ENCODE peak calls at places on chromosomes 5 and 9, in four cellular contexts. One of them, this sample, is unnamed.

GRCh38 chr5:107306597-107306996 is 364.1 kb downstream of the EFNA5 start:
- DNase-seq in T-helper 2 cell: no peak
- DNase-seq in memory B cell: no peak
- DNase-seq in HFF-Myc: no peak
- DNase-seq in this sample: no peak

GRCh38 chr5:176608937-176609723 is 826 bp downstream of the GPRIN1 start:
- DNase-seq in HFF-Myc: no peak
- DNase-seq in memory B cell: no peak
- DNase-seq in T-helper 2 cell: no peak
- DNase-seq in this sample: no peak

GRCh38 chr5:71653119-71653518 is 66.0 kb upstream of the CARTPT start:
- DNase-seq in HFF-Myc: no peak
- DNase-seq in memory B cell: no peak
- DNase-seq in T-helper 2 cell: no peak
- DNase-seq in this sample: no peak

GRCh38 chr5:151319334-151319733 is 15.8 kb upstream of the SLC36A3 start:
- DNase-seq in HFF-Myc: no peak
- DNase-seq in T-helper 2 cell: no peak
- DNase-seq in memory B cell: peak
- DNase-seq in this sample: no peak

GRCh38 chr9:123318192-123318591 is 37.8 kb upstream of the CRB2 start:
- DNase-seq in T-helper 2 cell: no peak
- DNase-seq in HFF-Myc: no peak
- DNase-seq in memory B cell: no peak
- DNase-seq in this sample: no peak

GRCh38 chr5:14871573-14872069 is at the start of gene ANKH:
- DNase-seq in HFF-Myc: no peak
- DNase-seq in memory B cell: peak
- DNase-seq in T-helper 2 cell: peak
- DNase-seq in this sample: peak

GRCh38 chr5:54703091-54703490 is 185.5 kb downstream of the SNX18 start:
- DNase-seq in memory B cell: no peak
- DNase-seq in HFF-Myc: peak
- DNase-seq in T-helper 2 cell: no peak
- DNase-seq in this sample: no peak

GRCh38 chr5:124591583-124591982 is 154.9 kb downstream of the ZNF608 start:
- DNase-seq in T-helper 2 cell: no peak
- DNase-seq in HFF-Myc: no peak
- DNase-seq in memory B cell: no peak
- DNase-seq in this sample: no peak

This sample was measured in mesothelial cell of epicardium.